ENCODE peak calls at places on chromosomes 11 and 22, in five cellular contexts. P, F, B, K and Q are unnamed samples.

GRCh38 chr11:1498262-1498661 is 11.7 kb upstream of the MOB2 start:
- DNase-seq in P (no peak), K (no peak), F (no peak), B (no peak), Q (no peak)

GRCh38 chr11:133892126-133892525 is 46.8 kb upstream of the SPATA19 start:
- DNase-seq in P (no peak), F (no peak), B (no peak), K (no peak), Q (no peak)

GRCh38 chr11:89477175-89477574 is 14.0 kb downstream of the NOX4 start:
- DNase-seq in P (no peak), F (no peak), B (no peak), K (no peak), Q (no peak)

GRCh38 chr22:29306830-29307657 is 594 bp downstream of the GAS2L1 start:
- DNase-seq in B (peak), F (peak), P (no peak), K (peak), Q (no peak)

GRCh38 chr22:45997775-45998637 is 21.0 kb upstream of the WNT7B start:
- DNase-seq in K (no peak), F (no peak), B (no peak), P (no peak), Q (no peak)

GRCh38 chr22:22407061-22407460 is 101.5 kb downstream of the ZNF280B start:
- DNase-seq in F (no peak), B (no peak), P (no peak), K (no peak), Q (no peak)

GRCh38 chr11:47725445-47726442 is 10.6 kb upstream of the AGBL2 start:
- DNase-seq in P (no peak), B (no peak), F (no peak), K (no peak), Q (no peak)

GRCh38 chr22:20792966-20793332 is 19.0 kb downstream of the SERPIND1 start:
- DNase-seq in F (no peak), P (no peak), B (no peak), K (peak), Q (no peak)

GRCh38 chr11:19766206-19766605 is 53.6 kb downstream of the NAV2 start:
- DNase-seq in K (no peak), F (peak), B (no peak), P (no peak), Q (no peak)

GRCh38 chr11:67371549-67372231 is 1.7 kb downstream of the CLCF1 start:
- DNase-seq in K (peak), P (no peak), F (peak), B (peak), Q (peak)

GRCh38 chr11:414333-414857 is 404 bp downstream of the SIGIRR start:
- DNase-seq in P (no peak), K (no peak), F (no peak), B (no peak), Q (no peak)

GRCh38 chr11:101555366-101555765 is 28.4 kb downstream of the TRPC6 start:
- DNase-seq in P (peak), B (no peak), F (no peak), K (peak), Q (no peak)

GRCh38 chr11:111303476-111303875 is 5.1 kb downstream of the POU2AF3 start:
- DNase-seq in F (no peak), K (no peak), B (peak), P (no peak), Q (no peak)

GRCh38 chr11:128451651-128452470 is 135.5 kb downstream of the ETS1 start:
- DNase-seq in B (no peak), P (no peak), F (no peak), K (peak), Q (no peak)

GRCh38 chr11:106482920-106483761 is 405.7 kb downstream of the AASDHPPT start:
- DNase-seq in K (peak), F (peak), B (no peak), P (no peak), Q (no peak)

GRCh38 chr11:35223429-35223828 is 84.5 kb downstream of the CD44 start:
- DNase-seq in K (peak), F (no peak), B (no peak), P (no peak), Q (no peak)

GRCh38 chr11:61325649-61326414 is 7.1 kb downstream of the DDB1 start:
- DNase-seq in P (no peak), B (no peak), F (no peak), K (no peak), Q (no peak)

GRCh38 chr11:12393691-12394090 is 16.3 kb downstream of the PARVA start:
- DNase-seq in K (peak), F (no peak), P (no peak), B (no peak), Q (no peak)

GRCh38 chr11:63814383-63814736 is 1.1 kb downstream of the SPINDOC start:
- DNase-seq in B (no peak), P (no peak), K (no peak), F (no peak), Q (no peak)